ENCODE peak calls at places on chromosomes 6 and 20, in nine cellular contexts. R is NAMALWA; B is MCF 10A; W is cardiac septum; Z is kidney glomerular epithelial cell; S is GM04504; C is stomach; Y is substantia nigra; L is stimulated activated CD8-positive, alpha-beta memory T cell treated with anti-CD3 and anti-CD28 coated beads, Interleukin-7, amount 100 ng/mL, for 4 hours. T is an unnamed sample.
A peak's percentile ranks its signal among the peaks of the same experiment; 100 is the strongest.

GRCh38 chr6:169905041-169905807 is 153.8 kb downstream of the ERMARD start:
- DNase-seq in R (no peak), B (peak; percentile 88), W (no peak), Z (peak; percentile 51), S (no peak), C (peak; percentile 65), Y (no peak), L (no peak), T (no peak)

GRCh38 chr6:77463308-77463880 is at the start of gene HTR1B:
- DNase-seq in R (no peak), B (no peak), W (no peak), Z (no peak), S (no peak), C (peak; percentile 55), Y (no peak), L (no peak), T (no peak)

GRCh38 chr20:56003966-56004365 is 1.4 kb downstream of the CBLN4 start:
- DNase-seq in R (no peak), B (no peak), W (no peak), Z (no peak), S (no peak), C (no peak), Y (no peak), L (no peak), T (no peak)

GRCh38 chr6:44057931-44058616 is 69.2 kb downstream of the MRPL14 start:
- DNase-seq in R (no peak), B (no peak), W (no peak), Z (no peak), S (no peak), C (no peak), Y (no peak), L (no peak), T (no peak)

GRCh38 chr6:71608646-71609045 is 277.7 kb upstream of the RIMS1 start:
- DNase-seq in R (no peak), B (peak; percentile 21), W (no peak), Z (peak; percentile 39), S (peak; percentile 0), C (no peak), Y (no peak), L (no peak), T (no peak)

GRCh38 chr6:21586760-21587181 is 6.8 kb upstream of the SOX4 start:
- DNase-seq in R (no peak), B (no peak), W (no peak), Z (no peak), S (no peak), C (peak; percentile 49), Y (no peak), L (no peak), T (peak; percentile 38)

GRCh38 chr6:95321106-95321505 is 256.2 kb upstream of the MANEA start:
- DNase-seq in R (no peak), B (no peak), W (no peak), Z (no peak), S (no peak), C (no peak), Y (no peak), L (no peak), T (no peak)

GRCh38 chr6:158642805-158643489 is 1.6 kb downstream of the DYNLT1 start:
- DNase-seq in R (no peak), B (no peak), W (no peak), Z (peak; percentile 35), S (no peak), C (peak; percentile 19), Y (no peak), L (no peak), T (no peak)

GRCh38 chr20:44621325-44621724 is 30.2 kb downstream of the ADA start:
- DNase-seq in R (no peak), B (no peak), W (no peak), Z (no peak), S (no peak), C (no peak), Y (no peak), L (no peak), T (no peak)

GRCh38 chr6:159074120-159074684 is 29.4 kb upstream of the TAGAP start:
- DNase-seq in R (no peak), B (peak; percentile 27), W (no peak), Z (no peak), S (no peak), C (no peak), Y (peak; percentile 55), L (no peak), T (no peak)